ENCODE peak calls at places on chromosome 1, in six cellular contexts. C is mesendoderm; Q is NCI-H1105; G is SHP77; L is activated naive CD8-positive, alpha-beta T cell treated with anti-CD3 and anti-CD28 coated beads, Interleukin-2, amount 50 U/mL, for 24 hours; F is ureter. V is an unnamed sample.

GRCh38 chr1:115454835-115455511 is 116.9 kb upstream of the NGF start:
- DNase-seq in G (peak), F (no peak), C (no peak), Q (peak), L (no peak), V (no peak)

GRCh38 chr1:202112864-202113689 is 9.6 kb upstream of the GPR37L1 start:
- DNase-seq in L (no peak), F (no peak), Q (no peak), C (no peak), G (no peak), V (no peak)

GRCh38 chr1:36622741-36623648 is 140.3 kb upstream of the CSF3R start:
- DNase-seq in Q (no peak), L (no peak), G (no peak), C (no peak), F (no peak), V (no peak)

GRCh38 chr1:151888972-151889570 is 20.2 kb downstream of the THEM4 start:
- DNase-seq in F (no peak), C (no peak), G (peak), Q (peak), L (no peak), V (no peak)

GRCh38 chr1:220271706-220272046 is 577 bp downstream of the RAB3GAP2 start:
- DNase-seq in Q (no peak), L (peak), F (no peak), C (peak), G (no peak), V (no peak)

GRCh38 chr1:84869750-84870149 is 23.3 kb downstream of the LPAR3 start:
- DNase-seq in Q (no peak), L (no peak), F (no peak), G (no peak), C (no peak), V (no peak)

GRCh38 chr1:1627261-1627841 is 4.6 kb upstream of the MMP23B start:
- DNase-seq in L (no peak), F (peak), C (no peak), G (no peak), Q (no peak), V (no peak)

GRCh38 chr1:223620297-223620900 is 45.1 kb downstream of the CAPN8 start:
- DNase-seq in L (no peak), C (no peak), G (no peak), F (no peak), Q (no peak), V (no peak)

GRCh38 chr1:9010781-9011323 is 15.4 kb downstream of the SLC2A7 start:
- DNase-seq in G (no peak), C (no peak), F (no peak), Q (no peak), L (no peak), V (no peak)

GRCh38 chr1:6560267-6560666 is 5.2 kb downstream of the TAS1R1 start:
- DNase-seq in G (no peak), F (no peak), C (no peak), Q (no peak), L (no peak), V (no peak)

GRCh38 chr1:38600286-38600685 is 259.3 kb downstream of the RRAGC start:
- DNase-seq in L (no peak), G (no peak), C (no peak), Q (no peak), F (no peak), V (no peak)

GRCh38 chr1:172585861-172586260 is 52.9 kb downstream of the SUCO start:
- DNase-seq in G (no peak), Q (no peak), C (no peak), F (no peak), L (no peak), V (no peak)

GRCh38 chr1:30908446-30908885 is at the start of gene SDC3:
- DNase-seq in G (peak), C (no peak), L (no peak), Q (no peak), F (no peak), V (no peak)

GRCh38 chr1:9100471-9101043 is 28.3 kb downstream of the GPR157 start:
- DNase-seq in L (no peak), Q (no peak), G (no peak), C (no peak), F (no peak), V (no peak)

GRCh38 chr1:63732666-63733065 is 41.2 kb upstream of the ROR1 start:
- DNase-seq in Q (no peak), G (no peak), L (no peak), C (no peak), F (no peak), V (no peak)

GRCh38 chr1:37177230-37177864 is 143.0 kb upstream of the GRIK3 start:
- DNase-seq in L (peak), F (no peak), C (peak), G (peak), Q (peak), V (peak)

GRCh38 chr1:225879521-225880209 is 2.5 kb downstream of the TMEM63A start:
- DNase-seq in F (no peak), L (peak), G (no peak), C (no peak), Q (no peak), V (no peak)

GRCh38 chr1:63984257-63984626 is 210.4 kb downstream of the ROR1 start:
- DNase-seq in L (no peak), F (no peak), G (no peak), C (no peak), Q (no peak), V (no peak)

GRCh38 chr1:177948336-177948972 is 21.4 kb downstream of the SEC16B start:
- DNase-seq in C (peak), F (peak), G (peak), Q (peak), L (peak), V (peak)

GRCh38 chr1:176009951-176010350 is 197.1 kb downstream of the COP1 start:
- DNase-seq in C (no peak), Q (no peak), F (no peak), G (no peak), L (no peak), V (no peak)

GRCh38 chr1:78536427-78536826 is 45.7 kb downstream of the PTGFR start:
- DNase-seq in C (no peak), G (no peak), L (no peak), Q (no peak), F (no peak), V (no peak)

GRCh38 chr1:158248122-158248521 is 6.1 kb upstream of the CD1A start:
- DNase-seq in F (no peak), L (peak), C (no peak), Q (no peak), G (no peak), V (no peak)

GRCh38 chr1:165629848-165630628 is 996 bp upstream of the MGST3 start:
- DNase-seq in F (no peak), G (peak), Q (peak), L (no peak), C (peak), V (no peak)

GRCh38 chr1:10320336-10320735 is 78.5 kb upstream of the PGD start:
- DNase-seq in C (no peak), F (no peak), L (no peak), Q (no peak), G (no peak), V (no peak)

GRCh38 chr1:24728982-24729381 is 16.3 kb upstream of the CLIC4 start:
- DNase-seq in Q (no peak), C (no peak), L (no peak), G (no peak), F (no peak), V (no peak)

GRCh38 chr1:17121881-17122280 is 2.6 kb upstream of the PADI2 start:
- DNase-seq in Q (no peak), C (no peak), L (no peak), G (no peak), F (no peak), V (no peak)

GRCh38 chr1:180542113-180542512 is 16.7 kb upstream of the OVAAL start:
- DNase-seq in F (no peak), G (no peak), L (no peak), C (peak), Q (no peak), V (no peak)

GRCh38 chr1:8506447-8506846 is 188.5 kb downstream of the SLC45A1 start:
- DNase-seq in F (no peak), C (no peak), Q (no peak), G (no peak), L (no peak), V (no peak)

GRCh38 chr1:8370046-8370881 is 52.4 kb downstream of the SLC45A1 start:
- DNase-seq in L (no peak), G (no peak), Q (no peak), C (no peak), F (no peak), V (no peak)

GRCh38 chr1:8026976-8027747 is 1.1 kb upstream of the ERRFI1 start:
- DNase-seq in C (no peak), G (no peak), F (peak), Q (no peak), L (no peak), V (no peak)

GRCh38 chr1:22935450-22935849 is 37.2 kb downstream of the LACTBL1 start:
- DNase-seq in L (no peak), G (no peak), F (no peak), C (no peak), Q (no peak), V (no peak)

GRCh38 chr1:60984066-60984799 is 98.1 kb upstream of the NFIA start:
- DNase-seq in L (no peak), Q (no peak), F (no peak), G (no peak), C (no peak), V (no peak)

GRCh38 chr1:229006121-229006870 is 264.6 kb upstream of the RAB4A start:
- DNase-seq in C (no peak), G (no peak), L (no peak), Q (no peak), F (no peak), V (no peak)

GRCh38 chr1:110187139-110187890 is 22.8 kb upstream of the KCNC4 start:
- DNase-seq in G (no peak), C (no peak), Q (no peak), F (no peak), L (no peak), V (no peak)

V was measured in iPS DF 6.9.